ENCODE peak calls at places on chromosomes 1 and 21, in nine cellular contexts. One of them, this sample, is unnamed.

GRCh38 chr1:93774707-93775106 is 93.1 kb upstream of the BCAR3 start:
- DNase-seq in stimulated activated CD4-positive, alpha-beta T cell treated with anti-CD3 and anti-CD28 coated beads, Interleukin-4, amount 100 ng/mL, for 4 hours: no peak
- DNase-seq in NCI-H1105: no peak
- DNase-seq in fibroblast of lung: no peak
- DNase-seq in cardiac muscle cell: no peak
- DNase-seq in occipital lobe: no peak
- DNase-seq in HCT116: no peak
- DNase-seq in adipocyte: peak
- DNase-seq in activated CD4-positive, alpha-beta T cell treated with anti-CD3 and anti-CD28 coated beads for 4 hours: no peak
- DNase-seq in this sample: no peak

GRCh38 chr1:186091222-186091720 is 283.8 kb downstream of the TPR start:
- DNase-seq in stimulated activated CD4-positive, alpha-beta T cell treated with anti-CD3 and anti-CD28 coated beads, Interleukin-4, amount 100 ng/mL, for 4 hours: no peak
- DNase-seq in NCI-H1105: no peak
- DNase-seq in fibroblast of lung: no peak
- DNase-seq in cardiac muscle cell: no peak
- DNase-seq in occipital lobe: no peak
- DNase-seq in HCT116: no peak
- DNase-seq in adipocyte: no peak
- DNase-seq in activated CD4-positive, alpha-beta T cell treated with anti-CD3 and anti-CD28 coated beads for 4 hours: no peak
- DNase-seq in this sample: no peak

GRCh38 chr1:154757149-154757548 is 112.9 kb downstream of the KCNN3 start:
- DNase-seq in stimulated activated CD4-positive, alpha-beta T cell treated with anti-CD3 and anti-CD28 coated beads, Interleukin-4, amount 100 ng/mL, for 4 hours: no peak
- DNase-seq in NCI-H1105: no peak
- DNase-seq in fibroblast of lung: no peak
- DNase-seq in cardiac muscle cell: no peak
- DNase-seq in occipital lobe: no peak
- DNase-seq in HCT116: no peak
- DNase-seq in adipocyte: no peak
- DNase-seq in activated CD4-positive, alpha-beta T cell treated with anti-CD3 and anti-CD28 coated beads for 4 hours: no peak
- DNase-seq in this sample: no peak

GRCh38 chr1:66247415-66248208 is 286.3 kb upstream of the SGIP1 start:
- DNase-seq in stimulated activated CD4-positive, alpha-beta T cell treated with anti-CD3 and anti-CD28 coated beads, Interleukin-4, amount 100 ng/mL, for 4 hours: peak
- DNase-seq in NCI-H1105: no peak
- DNase-seq in fibroblast of lung: no peak
- DNase-seq in cardiac muscle cell: no peak
- DNase-seq in occipital lobe: no peak
- DNase-seq in HCT116: no peak
- DNase-seq in adipocyte: no peak
- DNase-seq in activated CD4-positive, alpha-beta T cell treated with anti-CD3 and anti-CD28 coated beads for 4 hours: peak
- DNase-seq in this sample: no peak

GRCh38 chr1:22228505-22228911 is 85.6 kb upstream of the WNT4 start:
- DNase-seq in stimulated activated CD4-positive, alpha-beta T cell treated with anti-CD3 and anti-CD28 coated beads, Interleukin-4, amount 100 ng/mL, for 4 hours: no peak
- DNase-seq in NCI-H1105: no peak
- DNase-seq in fibroblast of lung: no peak
- DNase-seq in cardiac muscle cell: no peak
- DNase-seq in occipital lobe: no peak
- DNase-seq in HCT116: no peak
- DNase-seq in adipocyte: no peak
- DNase-seq in activated CD4-positive, alpha-beta T cell treated with anti-CD3 and anti-CD28 coated beads for 4 hours: no peak
- DNase-seq in this sample: no peak

GRCh38 chr1:115829947-115830346 is 11.0 kb downstream of the NHLH2 start:
- DNase-seq in stimulated activated CD4-positive, alpha-beta T cell treated with anti-CD3 and anti-CD28 coated beads, Interleukin-4, amount 100 ng/mL, for 4 hours: no peak
- DNase-seq in NCI-H1105: no peak
- DNase-seq in fibroblast of lung: no peak
- DNase-seq in cardiac muscle cell: no peak
- DNase-seq in occipital lobe: no peak
- DNase-seq in HCT116: no peak
- DNase-seq in adipocyte: no peak
- DNase-seq in activated CD4-positive, alpha-beta T cell treated with anti-CD3 and anti-CD28 coated beads for 4 hours: no peak
- DNase-seq in this sample: no peak

GRCh38 chr21:45209046-45209445 is 78.6 kb downstream of the POFUT2 start:
- DNase-seq in stimulated activated CD4-positive, alpha-beta T cell treated with anti-CD3 and anti-CD28 coated beads, Interleukin-4, amount 100 ng/mL, for 4 hours: no peak
- DNase-seq in NCI-H1105: no peak
- DNase-seq in fibroblast of lung: peak
- DNase-seq in cardiac muscle cell: no peak
- DNase-seq in occipital lobe: no peak
- DNase-seq in HCT116: no peak
- DNase-seq in adipocyte: peak
- DNase-seq in activated CD4-positive, alpha-beta T cell treated with anti-CD3 and anti-CD28 coated beads for 4 hours: no peak
- DNase-seq in this sample: no peak

GRCh38 chr1:96730574-96731298 is 9.2 kb downstream of the PTBP2 start:
- DNase-seq in stimulated activated CD4-positive, alpha-beta T cell treated with anti-CD3 and anti-CD28 coated beads, Interleukin-4, amount 100 ng/mL, for 4 hours: no peak
- DNase-seq in NCI-H1105: no peak
- DNase-seq in fibroblast of lung: peak
- DNase-seq in cardiac muscle cell: no peak
- DNase-seq in occipital lobe: no peak
- DNase-seq in HCT116: no peak
- DNase-seq in adipocyte: peak
- DNase-seq in activated CD4-positive, alpha-beta T cell treated with anti-CD3 and anti-CD28 coated beads for 4 hours: no peak
- DNase-seq in this sample: no peak

GRCh38 chr1:158060001-158060400 is 66.6 kb downstream of the KIRREL1 start:
- DNase-seq in stimulated activated CD4-positive, alpha-beta T cell treated with anti-CD3 and anti-CD28 coated beads, Interleukin-4, amount 100 ng/mL, for 4 hours: no peak
- DNase-seq in NCI-H1105: no peak
- DNase-seq in fibroblast of lung: no peak
- DNase-seq in cardiac muscle cell: peak
- DNase-seq in occipital lobe: no peak
- DNase-seq in HCT116: no peak
- DNase-seq in adipocyte: no peak
- DNase-seq in activated CD4-positive, alpha-beta T cell treated with anti-CD3 and anti-CD28 coated beads for 4 hours: no peak
- DNase-seq in this sample: no peak

GRCh38 chr1:9529190-9529589 is 10.1 kb upstream of the SLC25A33 start:
- DNase-seq in stimulated activated CD4-positive, alpha-beta T cell treated with anti-CD3 and anti-CD28 coated beads, Interleukin-4, amount 100 ng/mL, for 4 hours: no peak
- DNase-seq in NCI-H1105: no peak
- DNase-seq in fibroblast of lung: no peak
- DNase-seq in cardiac muscle cell: no peak
- DNase-seq in occipital lobe: no peak
- DNase-seq in HCT116: no peak
- DNase-seq in adipocyte: no peak
- DNase-seq in activated CD4-positive, alpha-beta T cell treated with anti-CD3 and anti-CD28 coated beads for 4 hours: no peak
- DNase-seq in this sample: no peak

GRCh38 chr1:41358152-41358937 is 2.9 kb upstream of the FOXO6 start:
- DNase-seq in stimulated activated CD4-positive, alpha-beta T cell treated with anti-CD3 and anti-CD28 coated beads, Interleukin-4, amount 100 ng/mL, for 4 hours: no peak
- DNase-seq in NCI-H1105: no peak
- DNase-seq in fibroblast of lung: no peak
- DNase-seq in cardiac muscle cell: peak
- DNase-seq in occipital lobe: no peak
- DNase-seq in HCT116: no peak
- DNase-seq in adipocyte: no peak
- DNase-seq in activated CD4-positive, alpha-beta T cell treated with anti-CD3 and anti-CD28 coated beads for 4 hours: no peak
- DNase-seq in this sample: no peak

GRCh38 chr1:206834711-206835110 is 30.7 kb upstream of the IL20 start:
- DNase-seq in stimulated activated CD4-positive, alpha-beta T cell treated with anti-CD3 and anti-CD28 coated beads, Interleukin-4, amount 100 ng/mL, for 4 hours: no peak
- DNase-seq in NCI-H1105: no peak
- DNase-seq in fibroblast of lung: no peak
- DNase-seq in cardiac muscle cell: no peak
- DNase-seq in occipital lobe: no peak
- DNase-seq in HCT116: no peak
- DNase-seq in adipocyte: no peak
- DNase-seq in activated CD4-positive, alpha-beta T cell treated with anti-CD3 and anti-CD28 coated beads for 4 hours: no peak
- DNase-seq in this sample: no peak

GRCh38 chr1:53629101-53629691 is 109.8 kb downstream of the GLIS1 start:
- DNase-seq in stimulated activated CD4-positive, alpha-beta T cell treated with anti-CD3 and anti-CD28 coated beads, Interleukin-4, amount 100 ng/mL, for 4 hours: no peak
- DNase-seq in NCI-H1105: no peak
- DNase-seq in fibroblast of lung: no peak
- DNase-seq in cardiac muscle cell: no peak
- DNase-seq in occipital lobe: no peak
- DNase-seq in HCT116: no peak
- DNase-seq in adipocyte: no peak
- DNase-seq in activated CD4-positive, alpha-beta T cell treated with anti-CD3 and anti-CD28 coated beads for 4 hours: no peak
- DNase-seq in this sample: no peak

GRCh38 chr1:30450148-30450817 is 273.1 kb downstream of the MATN1 start:
- DNase-seq in stimulated activated CD4-positive, alpha-beta T cell treated with anti-CD3 and anti-CD28 coated beads, Interleukin-4, amount 100 ng/mL, for 4 hours: no peak
- DNase-seq in NCI-H1105: no peak
- DNase-seq in fibroblast of lung: no peak
- DNase-seq in cardiac muscle cell: no peak
- DNase-seq in occipital lobe: no peak
- DNase-seq in HCT116: no peak
- DNase-seq in adipocyte: no peak
- DNase-seq in activated CD4-positive, alpha-beta T cell treated with anti-CD3 and anti-CD28 coated beads for 4 hours: no peak
- DNase-seq in this sample: no peak

GRCh38 chr1:39872698-39873097 is 10.6 kb downstream of the TRIT1 start:
- DNase-seq in stimulated activated CD4-positive, alpha-beta T cell treated with anti-CD3 and anti-CD28 coated beads, Interleukin-4, amount 100 ng/mL, for 4 hours: no peak
- DNase-seq in NCI-H1105: no peak
- DNase-seq in fibroblast of lung: peak
- DNase-seq in cardiac muscle cell: no peak
- DNase-seq in occipital lobe: no peak
- DNase-seq in HCT116: no peak
- DNase-seq in adipocyte: no peak
- DNase-seq in activated CD4-positive, alpha-beta T cell treated with anti-CD3 and anti-CD28 coated beads for 4 hours: no peak
- DNase-seq in this sample: no peak

GRCh38 chr21:35363458-35363857 is 314.4 kb upstream of the RUNX1 start:
- DNase-seq in stimulated activated CD4-positive, alpha-beta T cell treated with anti-CD3 and anti-CD28 coated beads, Interleukin-4, amount 100 ng/mL, for 4 hours: no peak
- DNase-seq in NCI-H1105: no peak
- DNase-seq in fibroblast of lung: no peak
- DNase-seq in cardiac muscle cell: no peak
- DNase-seq in occipital lobe: no peak
- DNase-seq in HCT116: no peak
- DNase-seq in adipocyte: no peak
- DNase-seq in activated CD4-positive, alpha-beta T cell treated with anti-CD3 and anti-CD28 coated beads for 4 hours: no peak
- DNase-seq in this sample: no peak

GRCh38 chr1:220786057-220786336 is 716 bp upstream of the MTARC1 start:
- DNase-seq in stimulated activated CD4-positive, alpha-beta T cell treated with anti-CD3 and anti-CD28 coated beads, Interleukin-4, amount 100 ng/mL, for 4 hours: no peak
- DNase-seq in NCI-H1105: peak
- DNase-seq in fibroblast of lung: no peak
- DNase-seq in cardiac muscle cell: no peak
- DNase-seq in occipital lobe: no peak
- DNase-seq in HCT116: no peak
- DNase-seq in adipocyte: no peak
- DNase-seq in activated CD4-positive, alpha-beta T cell treated with anti-CD3 and anti-CD28 coated beads for 4 hours: no peak
- DNase-seq in this sample: no peak

GRCh38 chr1:143691400-143691891 is 280.3 kb downstream of the FAM72C start:
- DNase-seq in stimulated activated CD4-positive, alpha-beta T cell treated with anti-CD3 and anti-CD28 coated beads, Interleukin-4, amount 100 ng/mL, for 4 hours: no peak
- DNase-seq in NCI-H1105: no peak
- DNase-seq in fibroblast of lung: no peak
- DNase-seq in cardiac muscle cell: no peak
- DNase-seq in occipital lobe: no peak
- DNase-seq in HCT116: peak
- DNase-seq in adipocyte: peak
- DNase-seq in activated CD4-positive, alpha-beta T cell treated with anti-CD3 and anti-CD28 coated beads for 4 hours: no peak
- DNase-seq in this sample: no peak

GRCh38 chr1:116332461-116332860 is 40.6 kb upstream of the ATP1A1 start:
- DNase-seq in stimulated activated CD4-positive, alpha-beta T cell treated with anti-CD3 and anti-CD28 coated beads, Interleukin-4, amount 100 ng/mL, for 4 hours: no peak
- DNase-seq in NCI-H1105: no peak
- DNase-seq in fibroblast of lung: no peak
- DNase-seq in cardiac muscle cell: no peak
- DNase-seq in occipital lobe: no peak
- DNase-seq in HCT116: no peak
- DNase-seq in adipocyte: no peak
- DNase-seq in activated CD4-positive, alpha-beta T cell treated with anti-CD3 and anti-CD28 coated beads for 4 hours: no peak
- DNase-seq in this sample: no peak

GRCh38 chr1:243409284-243409683 is 153.4 kb downstream of the SDCCAG8 start:
- DNase-seq in stimulated activated CD4-positive, alpha-beta T cell treated with anti-CD3 and anti-CD28 coated beads, Interleukin-4, amount 100 ng/mL, for 4 hours: no peak
- DNase-seq in NCI-H1105: no peak
- DNase-seq in fibroblast of lung: no peak
- DNase-seq in cardiac muscle cell: no peak
- DNase-seq in occipital lobe: no peak
- DNase-seq in HCT116: no peak
- DNase-seq in adipocyte: no peak
- DNase-seq in activated CD4-positive, alpha-beta T cell treated with anti-CD3 and anti-CD28 coated beads for 4 hours: no peak
- DNase-seq in this sample: no peak

GRCh38 chr1:117886101-117886795 is 43.2 kb downstream of the GDAP2 start:
- DNase-seq in stimulated activated CD4-positive, alpha-beta T cell treated with anti-CD3 and anti-CD28 coated beads, Interleukin-4, amount 100 ng/mL, for 4 hours: no peak
- DNase-seq in NCI-H1105: no peak
- DNase-seq in fibroblast of lung: peak
- DNase-seq in cardiac muscle cell: no peak
- DNase-seq in occipital lobe: no peak
- DNase-seq in HCT116: no peak
- DNase-seq in adipocyte: peak
- DNase-seq in activated CD4-positive, alpha-beta T cell treated with anti-CD3 and anti-CD28 coated beads for 4 hours: no peak
- DNase-seq in this sample: no peak

GRCh38 chr1:42684139-42684538 is 1.9 kb downstream of the YBX1 start:
- DNase-seq in stimulated activated CD4-positive, alpha-beta T cell treated with anti-CD3 and anti-CD28 coated beads, Interleukin-4, amount 100 ng/mL, for 4 hours: peak
- DNase-seq in NCI-H1105: no peak
- DNase-seq in fibroblast of lung: peak
- DNase-seq in cardiac muscle cell: peak
- DNase-seq in occipital lobe: no peak
- DNase-seq in HCT116: no peak
- DNase-seq in adipocyte: peak
- DNase-seq in activated CD4-positive, alpha-beta T cell treated with anti-CD3 and anti-CD28 coated beads for 4 hours: no peak
- DNase-seq in this sample: no peak

GRCh38 chr1:12276225-12276624 is 46.4 kb downstream of the VPS13D start:
- DNase-seq in stimulated activated CD4-positive, alpha-beta T cell treated with anti-CD3 and anti-CD28 coated beads, Interleukin-4, amount 100 ng/mL, for 4 hours: no peak
- DNase-seq in NCI-H1105: no peak
- DNase-seq in fibroblast of lung: peak
- DNase-seq in cardiac muscle cell: peak
- DNase-seq in occipital lobe: no peak
- DNase-seq in HCT116: no peak
- DNase-seq in adipocyte: no peak
- DNase-seq in activated CD4-positive, alpha-beta T cell treated with anti-CD3 and anti-CD28 coated beads for 4 hours: peak
- DNase-seq in this sample: no peak

GRCh38 chr1:166933137-166933536 is 42.2 kb downstream of the ILDR2 start:
- DNase-seq in stimulated activated CD4-positive, alpha-beta T cell treated with anti-CD3 and anti-CD28 coated beads, Interleukin-4, amount 100 ng/mL, for 4 hours: no peak
- DNase-seq in NCI-H1105: no peak
- DNase-seq in fibroblast of lung: no peak
- DNase-seq in cardiac muscle cell: no peak
- DNase-seq in occipital lobe: no peak
- DNase-seq in HCT116: no peak
- DNase-seq in adipocyte: no peak
- DNase-seq in activated CD4-positive, alpha-beta T cell treated with anti-CD3 and anti-CD28 coated beads for 4 hours: no peak
- DNase-seq in this sample: no peak

GRCh38 chr1:193489191-193489590 is 302.8 kb upstream of the B3GALT2 start:
- DNase-seq in stimulated activated CD4-positive, alpha-beta T cell treated with anti-CD3 and anti-CD28 coated beads, Interleukin-4, amount 100 ng/mL, for 4 hours: no peak
- DNase-seq in NCI-H1105: no peak
- DNase-seq in fibroblast of lung: no peak
- DNase-seq in cardiac muscle cell: no peak
- DNase-seq in occipital lobe: no peak
- DNase-seq in HCT116: no peak
- DNase-seq in adipocyte: no peak
- DNase-seq in activated CD4-positive, alpha-beta T cell treated with anti-CD3 and anti-CD28 coated beads for 4 hours: no peak
- DNase-seq in this sample: no peak

This sample was measured in GF-D8.